ENCODE peak calls at places on chromosomes 12 and 14, in four cellular contexts. C is RWPE1; N is stimulated activated CD4-positive, alpha-beta T cell treated with anti-CD3 and anti-CD28 coated beads, TNF-alpha, amount 100 ng/mL, for 1 hour; J is GM23248. Q is an unnamed sample.

GRCh38 chr12:132157733-132158409 is 13.6 kb downstream of the NOC4L start:
- DNase-seq in C (no peak), N (no peak), J (no peak), Q (no peak)

GRCh38 chr12:65232490-65233077 is 45.9 kb upstream of the MSRB3 start:
- DNase-seq in C (peak), N (no peak), J (peak), Q (no peak)

GRCh38 chr12:68812553-68813241 is 4.7 kb downstream of the MDM2 start:
- DNase-seq in C (no peak), N (no peak), J (no peak), Q (no peak)

GRCh38 chr12:93225094-93225493 is 152.6 kb upstream of the NUDT4 start:
- DNase-seq in C (no peak), N (no peak), J (no peak), Q (no peak)

GRCh38 chr14:96660135-96660534 is 137.0 kb upstream of the VRK1 start:
- DNase-seq in C (no peak), N (no peak), J (no peak), Q (no peak)

GRCh38 chr14:89207925-89208328 is 209.1 kb downstream of the FOXN3 start:
- DNase-seq in C (no peak), N (no peak), J (no peak), Q (no peak)

GRCh38 chr12:50988051-50988450 is 35.7 kb downstream of the HIGD1C start:
- DNase-seq in C (no peak), N (no peak), J (peak), Q (no peak)

GRCh38 chr14:90693413-90693812 is 122.8 kb downstream of the TTC7B start:
- DNase-seq in C (no peak), N (no peak), J (no peak), Q (peak)

GRCh38 chr12:91017043-91017442 is 12.3 kb upstream of the EPYC start:
- DNase-seq in C (no peak), N (no peak), J (no peak), Q (no peak)

GRCh38 chr12:92543872-92544271 is 158.9 kb upstream of the PLEKHG7 start:
- DNase-seq in C (no peak), N (no peak), J (no peak), Q (no peak)

GRCh38 chr14:90759370-90760054 is 56.7 kb downstream of the TTC7B start:
- DNase-seq in C (no peak), N (no peak), J (no peak), Q (no peak)

GRCh38 chr12:28536088-28536487 is 345.8 kb downstream of the CCDC91 start:
- DNase-seq in C (peak), N (no peak), J (peak), Q (no peak)

GRCh38 chr14:50399251-50400032 is 2.8 kb upstream of the CDKL1 start:
- DNase-seq in C (peak), N (no peak), J (peak), Q (no peak)

GRCh38 chr12:109888179-109889020 is 8.1 kb upstream of the GLTP start:
- DNase-seq in C (peak), N (no peak), J (peak), Q (peak)

GRCh38 chr12:92915365-92915764 is 13.7 kb downstream of the EEA1 start:
- DNase-seq in C (no peak), N (no peak), J (no peak), Q (no peak)

GRCh38 chr14:103393687-103394626 is 8.7 kb downstream of the MARK3 start:
- DNase-seq in C (no peak), N (no peak), J (peak), Q (no peak)

GRCh38 chr14:31752867-31753661 is 191.9 kb downstream of the NUBPL start:
- DNase-seq in C (no peak), N (no peak), J (no peak), Q (no peak)

GRCh38 chr12:18250313-18250916 is 10.9 kb upstream of the PIK3C2G start:
- DNase-seq in C (peak), N (no peak), J (peak), Q (no peak)

GRCh38 chr14:51095854-51096823 is 1.2 kb upstream of the TRIM9 start:
- DNase-seq in C (no peak), N (no peak), J (peak), Q (no peak)

GRCh38 chr12:38138225-38139221 is 178.1 kb upstream of the ALG10B start:
- DNase-seq in C (peak), N (peak), J (peak), Q (no peak)

GRCh38 chr14:90451443-90451842 is 54.6 kb downstream of the CALM1 start:
- DNase-seq in C (no peak), N (no peak), J (no peak), Q (no peak)

GRCh38 chr12:24795699-24796385 is 153.1 kb downstream of the BCAT1 start:
- DNase-seq in C (no peak), N (no peak), J (no peak), Q (no peak)

GRCh38 chr12:88893801-88894200 is 313.5 kb upstream of the KITLG start:
- DNase-seq in C (no peak), N (no peak), J (peak), Q (no peak)

GRCh38 chr12:108360487-108360886 is 21.4 kb upstream of the CMKLR1 start:
- DNase-seq in C (no peak), N (no peak), J (peak), Q (no peak)

GRCh38 chr12:57893460-57894353 is 47.2 kb upstream of the CTDSP2 start:
- DNase-seq in C (no peak), N (no peak), J (peak), Q (no peak)

GRCh38 chr14:50082308-50082742 is 34.0 kb downstream of the VCPKMT start:
- DNase-seq in C (no peak), N (peak), J (no peak), Q (no peak)